ENCODE peak calls at places on chromosomes 7 and 10, in five cellular contexts. V is HepG2, J is GM12878, T is H1, L is NT2/D1. K is an unnamed sample.

GRCh38 chr10:61986357-61986756 is 84.9 kb downstream of the ARID5B start:
- DNase-seq in V (no peak), J (no peak), T (no peak), L (peak), K (no peak)

GRCh38 chr10:64450312-64450711 is 929.1 kb downstream of the REEP3 start:
- DNase-seq in V (no peak), J (no peak), T (no peak), L (no peak), K (no peak)

GRCh38 chr7:16318989-16319915 is 102.1 kb downstream of the CRPPA start:
- DNase-seq in V (no peak), J (no peak), T (no peak), L (no peak), K (no peak)

GRCh38 chr7:34339061-34339526 is 318.9 kb upstream of the NPSR1 start:
- DNase-seq in V (peak), J (no peak), T (no peak), L (no peak), K (no peak)

GRCh38 chr10:127977368-127978009 is 70.6 kb downstream of the PTPRE start:
- DNase-seq in V (no peak), J (no peak), T (no peak), L (no peak), K (no peak)

GRCh38 chr7:40815512-40815911 is 680.7 kb downstream of the SUGCT start:
- DNase-seq in V (no peak), J (no peak), T (no peak), L (no peak), K (no peak)

GRCh38 chr7:11177793-11178192 is 204.1 kb downstream of the PHF14 start:
- DNase-seq in V (no peak), J (no peak), T (no peak), L (no peak), K (no peak)

GRCh38 chr7:38880035-38880434 is 29.0 kb downstream of the VPS41 start:
- DNase-seq in V (no peak), J (no peak), T (no peak), L (no peak), K (no peak)

GRCh38 chr7:98283127-98283886 is 1.8 kb downstream of the BRI3 start:
- DNase-seq in V (no peak), J (no peak), T (no peak), L (no peak), K (no peak)

GRCh38 chr7:90669002-90669401 is 72.9 kb downstream of the CDK14 start:
- DNase-seq in V (no peak), J (no peak), T (no peak), L (no peak), K (no peak)

GRCh38 chr7:156620246-156620775 is 20.3 kb upstream of the RNF32 start:
- DNase-seq in V (no peak), J (no peak), T (no peak), L (peak), K (no peak)

GRCh38 chr10:72228318-72228751 is 12.3 kb upstream of the ASCC1 start:
- DNase-seq in V (no peak), J (no peak), T (no peak), L (no peak), K (peak)

GRCh38 chr10:110946496-110946895 is 27.1 kb downstream of the SHOC2 start:
- DNase-seq in V (no peak), J (no peak), T (no peak), L (no peak), K (no peak)

GRCh38 chr7:32158076-32158475 is 87.9 kb upstream of the PDE1C start:
- DNase-seq in V (no peak), J (no peak), T (no peak), L (no peak), K (no peak)

GRCh38 chr7:16098585-16099179 is 322.7 kb downstream of the CRPPA start:
- DNase-seq in V (no peak), J (no peak), T (no peak), L (peak), K (peak)

GRCh38 chr7:132437730-132438129 is 138.5 kb downstream of the PLXNA4 start:
- DNase-seq in V (no peak), J (no peak), T (no peak), L (no peak), K (no peak)

GRCh38 chr7:140213684-140214074 is 36.9 kb upstream of the KDM7A start:
- DNase-seq in V (no peak), J (peak), T (no peak), L (no peak), K (no peak)

GRCh38 chr7:94380264-94380663 is 14.4 kb upstream of the COL1A2 start:
- DNase-seq in V (no peak), J (no peak), T (no peak), L (no peak), K (no peak)

GRCh38 chr10:11045995-11046394 is 28.3 kb downstream of the CELF2 start:
- DNase-seq in V (no peak), J (no peak), T (no peak), L (no peak), K (no peak)

GRCh38 chr7:7519528-7519927 is 16.1 kb downstream of the COL28A1 start:
- DNase-seq in V (no peak), J (no peak), T (no peak), L (no peak), K (no peak)

GRCh38 chr7:111846900-111847299 is 284.6 kb upstream of the IMMP2L start:
- DNase-seq in V (no peak), J (no peak), T (no peak), L (no peak), K (no peak)

GRCh38 chr7:103445228-103446020 is 583 bp downstream of the SLC26A5 start:
- DNase-seq in V (no peak), J (no peak), T (peak), L (no peak), K (no peak)

GRCh38 chr10:110808619-110809018 is 63.1 kb upstream of the PDCD4 start:
- DNase-seq in V (no peak), J (no peak), T (no peak), L (no peak), K (no peak)

GRCh38 chr7:102082693-102083385 is 203.8 kb upstream of the SH2B2 start:
- DNase-seq in V (no peak), J (no peak), T (no peak), L (no peak), K (no peak)

GRCh38 chr7:143272871-143273270 is 9.6 kb downstream of the GSTK1 start:
- DNase-seq in V (no peak), J (no peak), T (no peak), L (no peak), K (no peak)

GRCh38 chr10:124366825-124367224 is 51.9 kb downstream of the OAT start:
- DNase-seq in V (no peak), J (no peak), T (no peak), L (no peak), K (no peak)

GRCh38 chr7:6619961-6620360 is 4.6 kb downstream of the ZNF853 start:
- DNase-seq in V (no peak), J (no peak), T (no peak), L (no peak), K (no peak)

GRCh38 chr7:122394512-122394911 is 90.0 kb upstream of the FEZF1 start:
- DNase-seq in V (no peak), J (no peak), T (no peak), L (no peak), K (no peak)

GRCh38 chr7:132573237-132573636 is 3.0 kb downstream of the PLXNA4 start:
- DNase-seq in V (no peak), J (no peak), T (no peak), L (no peak), K (no peak)

GRCh38 chr7:24727165-24728120 is 29.8 kb downstream of the GSDME start:
- DNase-seq in V (no peak), J (no peak), T (no peak), L (no peak), K (no peak)

GRCh38 chr7:82559203-82559805 is 115.7 kb upstream of the CACNA2D1 start:
- DNase-seq in V (no peak), J (no peak), T (no peak), L (no peak), K (peak)

GRCh38 chr10:113097046-113097415 is 147.0 kb downstream of the TCF7L2 start:
- DNase-seq in V (no peak), J (no peak), T (no peak), L (no peak), K (no peak)

GRCh38 chr10:96826438-96826837 is 5.7 kb upstream of the LCOR start:
- DNase-seq in V (no peak), J (no peak), T (no peak), L (no peak), K (no peak)

GRCh38 chr10:130215076-130215917 is 79.1 kb downstream of the GLRX3 start:
- DNase-seq in V (no peak), J (no peak), T (no peak), L (no peak), K (no peak)

GRCh38 chr10:7647062-7647664 is 19.6 kb downstream of the ITIH5 start:
- DNase-seq in V (no peak), J (no peak), T (no peak), L (no peak), K (no peak)

GRCh38 chr7:106629521-106629920 is 31.4 kb downstream of the CCDC71L start:
- DNase-seq in V (no peak), J (no peak), T (no peak), L (no peak), K (no peak)

DNA sequence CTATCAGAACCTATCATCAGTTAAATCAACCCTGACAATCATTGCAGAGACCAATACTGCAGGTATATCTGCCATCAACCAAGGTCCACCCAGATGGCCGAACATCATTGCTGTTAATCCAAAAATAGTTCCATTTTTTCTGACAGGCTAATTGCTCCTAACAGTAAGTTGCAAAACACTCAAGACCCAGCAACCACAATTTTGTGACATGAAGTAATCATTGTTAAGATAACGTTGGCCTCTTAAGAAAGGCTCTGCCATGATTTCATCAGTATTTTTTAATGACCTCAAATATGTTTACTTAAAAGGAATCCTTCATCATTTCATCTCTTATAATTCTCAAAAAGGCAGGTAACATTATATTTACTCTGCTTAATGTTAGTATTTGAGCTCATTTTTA is 553.4 kb upstream of the POM121L12 start:
- DNase-seq in V (no peak), J (no peak), T (no peak), L (no peak), K (no peak)
- TF ChIP-seq SUZ12 in V (no peak), J (no peak), T (no peak), L (no peak), K (no peak)

DNA sequence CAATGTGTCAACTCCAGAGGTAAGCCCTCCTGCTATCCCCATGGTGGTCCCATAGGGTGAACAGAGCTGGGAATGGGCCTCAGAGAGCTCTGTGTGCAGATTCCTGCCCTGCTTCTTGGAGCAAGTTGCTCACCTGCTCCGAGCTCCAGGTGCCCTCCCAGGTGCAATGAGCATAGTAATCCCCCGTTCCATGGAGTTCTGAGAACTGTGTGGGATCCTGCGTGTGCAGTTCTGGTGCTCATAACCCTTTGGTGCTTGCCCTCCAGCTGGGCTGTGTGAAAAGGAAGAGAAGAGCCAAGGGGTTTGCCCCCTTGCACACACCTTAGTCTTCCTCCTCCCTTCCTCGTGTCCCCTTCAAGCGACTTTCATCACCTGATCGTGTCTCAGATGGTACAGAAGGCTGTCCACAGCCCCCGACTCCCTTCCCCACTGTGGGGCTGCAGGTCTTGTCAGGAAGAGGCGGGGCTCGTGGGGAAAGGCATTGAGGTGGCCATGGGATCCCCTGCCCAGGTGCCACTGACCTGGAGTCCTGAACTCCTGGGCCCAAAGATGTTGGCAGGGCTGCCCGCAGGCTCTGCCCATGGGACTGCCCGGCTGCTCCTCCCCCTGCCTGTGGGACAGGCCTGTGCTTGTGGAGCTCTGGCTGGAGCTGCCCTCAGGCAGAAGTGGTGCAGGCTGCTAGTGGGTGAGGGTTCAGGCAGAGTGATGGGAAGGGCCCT is 21.9 kb upstream of the ZNF488 start:
- DNase-seq in V (no peak), J (no peak), T (no peak), L (no peak), K (no peak)
- TF ChIP-seq SUZ12 in V (no peak), J (no peak), T (no peak), L (no peak), K (no peak)

GRCh38 chr10:422232-422631 is 267.2 kb downstream of the DIP2C start:
- DNase-seq in V (no peak), J (no peak), T (no peak), L (no peak), K (no peak)

GRCh38 chr10:423167-423566 is 266.3 kb downstream of the DIP2C start:
- DNase-seq in V (no peak), J (no peak), T (no peak), L (no peak), K (no peak)

GRCh38 chr10:422675-423074 is 266.8 kb downstream of the DIP2C start:
- DNase-seq in V (no peak), J (no peak), T (no peak), L (no peak), K (no peak)

GRCh38 chr10:420154-421121 is 269.0 kb downstream of the DIP2C start:
- DNase-seq in V (no peak), J (no peak), T (no peak), L (no peak), K (no peak)

GRCh38 chr10:421170-421569 is 268.3 kb downstream of the DIP2C start:
- DNase-seq in V (no peak), J (no peak), T (no peak), L (no peak), K (no peak)
- TF ChIP-seq SUZ12 in V (no peak), J (no peak), T (no peak), L (no peak), K (no peak)

GRCh38 chr10:60531006-60531405 is 141.3 kb upstream of the ANK3 start:
- DNase-seq in V (no peak), J (no peak), T (no peak), L (no peak), K (no peak)
- TF ChIP-seq SUZ12 in V (no peak), J (no peak), T (no peak), L (no peak), K (no peak)

GRCh38 chr7:110541962-110542361 is 549.0 kb upstream of the LRRN3 start:
- DNase-seq in V (no peak), J (no peak), T (no peak), L (no peak), K (no peak)
- TF ChIP-seq SUZ12 in V (no peak), J (no peak), T (no peak), L (no peak), K (no peak)

GRCh38 chr7:121330053-121330833 is 1.4 kb downstream of the WNT16 start:
- DNase-seq in V (no peak), J (no peak), T (peak), L (peak), K (peak)
- TF ChIP-seq SUZ12 in V (no peak), J (no peak), T (no peak), L (no peak), K (no peak)

DNA sequence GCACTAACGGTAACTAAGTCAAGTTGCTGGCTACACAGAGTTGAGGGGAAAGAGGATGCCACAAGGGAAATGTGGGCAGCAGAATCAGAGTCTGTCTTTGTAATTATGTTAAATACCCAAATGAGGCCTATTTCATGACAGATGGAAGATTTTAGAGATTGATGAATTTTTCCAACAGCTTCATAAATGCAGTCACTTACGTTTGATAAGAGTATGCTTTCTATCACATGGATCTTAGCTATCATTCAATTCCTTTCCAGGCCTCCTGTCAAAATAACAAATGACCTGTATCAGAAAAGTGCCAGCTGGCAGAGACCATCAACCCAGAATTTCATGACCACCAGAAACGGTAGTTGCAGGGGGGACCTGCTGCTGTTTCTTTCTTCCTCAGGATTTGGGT is 148.4 kb upstream of the PLPP4 start:
- DNase-seq in V (no peak), J (no peak), T (no peak), L (no peak), K (no peak)
- TF ChIP-seq SUZ12 in V (no peak), J (no peak), T (no peak), L (no peak), K (no peak)

GRCh38 chr10:58266003-58266825 is 1.5 kb downstream of the IPMK start:
- DNase-seq in V (peak), J (no peak), T (no peak), L (no peak), K (no peak)
- TF ChIP-seq SUZ12 in V (no peak), J (no peak), T (no peak), L (no peak), K (no peak)

GRCh38 chr7:128902761-128903585 is 7.5 kb downstream of the KCP start:
- DNase-seq in V (no peak), J (no peak), T (peak), L (no peak), K (no peak)

GRCh38 chr7:128906766-128907559 is 3.5 kb downstream of the KCP start:
- DNase-seq in V (no peak), J (no peak), T (peak), L (no peak), K (no peak)

GRCh38 chr7:128904381-128905197 is 5.9 kb downstream of the KCP start:
- DNase-seq in V (peak), J (peak), T (peak), L (peak), K (peak)

GRCh38 chr7:128906001-128906765 is 4.3 kb downstream of the KCP start:
- DNase-seq in V (no peak), J (no peak), T (no peak), L (no peak), K (no peak)

DNA sequence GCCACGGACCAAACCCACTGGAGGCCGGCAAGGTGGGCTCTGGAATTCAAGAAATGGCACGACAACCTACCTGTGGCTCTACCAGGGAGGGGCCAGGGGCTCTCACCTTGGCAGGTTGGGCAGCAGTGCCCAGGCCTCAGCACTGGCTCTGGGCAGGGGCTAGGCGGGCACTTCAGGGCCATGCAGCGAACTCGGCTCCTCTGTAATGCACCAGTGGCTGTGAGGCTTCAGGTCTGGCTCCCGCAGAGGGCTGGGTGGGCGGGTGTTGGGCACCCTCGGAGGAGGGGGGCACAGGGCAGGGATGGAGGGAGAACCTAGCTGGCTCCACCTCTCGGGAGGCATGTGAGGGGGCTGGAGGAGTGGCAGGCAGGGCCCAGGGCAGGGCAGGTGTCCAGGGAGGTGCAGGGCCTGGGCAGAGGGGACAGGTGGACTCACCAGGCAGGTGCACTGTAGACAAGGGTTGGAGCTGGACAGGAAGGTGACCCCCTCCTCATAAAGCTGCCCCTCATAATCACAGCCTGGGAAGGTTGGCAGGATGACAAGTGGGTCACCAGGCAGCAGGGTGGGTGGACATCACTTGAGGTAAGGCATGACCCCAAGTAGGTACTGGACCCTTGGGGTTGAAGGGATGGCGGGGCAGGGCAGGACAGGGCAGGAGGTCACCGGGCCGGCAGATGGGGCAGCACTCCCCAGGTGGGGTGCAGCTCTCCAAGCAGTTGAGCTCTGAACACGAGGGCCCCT is 6.7 kb downstream of the KCP start:
- DNase-seq in V (no peak), J (no peak), T (peak), L (no peak), K (no peak)
- TF ChIP-seq SUZ12 in V (no peak), J (no peak), T (no peak), L (no peak), K (no peak)